ENCODE peak calls at places on chromosomes 4 and X, in seven cellular contexts. One of them, this sample, is unnamed.

GRCh38 chr4:118752551-118752950 is 67.4 kb downstream of the METTL14 start:
- DNase-seq in neural progenitor cell: no peak
- DNase-seq in PC-3: no peak
- DNase-seq in GM23248: peak
- DNase-seq in HCT116: no peak
- DNase-seq in hepatocyte: no peak
- DNase-seq in MM.1S: no peak
- DNase-seq in this sample: no peak

GRCh38 chr4:179625391-179625790 is 2183.2 kb upstream of the AGA start:
- DNase-seq in neural progenitor cell: peak
- DNase-seq in PC-3: peak
- DNase-seq in GM23248: peak
- DNase-seq in HCT116: no peak
- DNase-seq in hepatocyte: no peak
- DNase-seq in MM.1S: no peak
- DNase-seq in this sample: no peak

GRCh38 chr4:115113382-115114106 is at the start of gene NDST4:
- DNase-seq in neural progenitor cell: peak
- DNase-seq in PC-3: peak
- DNase-seq in GM23248: peak
- DNase-seq in HCT116: no peak
- DNase-seq in hepatocyte: peak
- DNase-seq in MM.1S: no peak
- DNase-seq in this sample: no peak

GRCh38 chrX:53654378-53654777 is 32.1 kb downstream of the HUWE1 start:
- DNase-seq in neural progenitor cell: no peak
- DNase-seq in PC-3: no peak
- DNase-seq in GM23248: no peak
- DNase-seq in HCT116: no peak
- DNase-seq in hepatocyte: no peak
- DNase-seq in MM.1S: no peak
- DNase-seq in this sample: no peak

GRCh38 chrX:122238801-122239200 is 945.3 kb upstream of the GRIA3 start:
- DNase-seq in neural progenitor cell: no peak
- DNase-seq in PC-3: no peak
- DNase-seq in GM23248: peak
- DNase-seq in HCT116: no peak
- DNase-seq in hepatocyte: no peak
- DNase-seq in MM.1S: no peak
- DNase-seq in this sample: no peak

GRCh38 chr4:150262611-150263010 is 184.4 kb downstream of the DCLK2 start:
- DNase-seq in neural progenitor cell: no peak
- DNase-seq in PC-3: no peak
- DNase-seq in GM23248: no peak
- DNase-seq in HCT116: no peak
- DNase-seq in hepatocyte: no peak
- DNase-seq in MM.1S: no peak
- DNase-seq in this sample: no peak

GRCh38 chr4:130238121-130238520 is 1142.2 kb downstream of the C4orf33 start:
- DNase-seq in neural progenitor cell: no peak
- DNase-seq in PC-3: peak
- DNase-seq in GM23248: no peak
- DNase-seq in HCT116: no peak
- DNase-seq in hepatocyte: no peak
- DNase-seq in MM.1S: no peak
- DNase-seq in this sample: no peak

GRCh38 chrX:29468911-29469494 is 746.4 kb upstream of the MAGEB2 start:
- DNase-seq in neural progenitor cell: no peak
- DNase-seq in PC-3: no peak
- DNase-seq in GM23248: peak
- DNase-seq in HCT116: no peak
- DNase-seq in hepatocyte: no peak
- DNase-seq in MM.1S: no peak
- DNase-seq in this sample: no peak

GRCh38 chrX:149638860-149639259 is 7.3 kb upstream of the TMEM185A start:
- DNase-seq in neural progenitor cell: no peak
- DNase-seq in PC-3: no peak
- DNase-seq in GM23248: peak
- DNase-seq in HCT116: no peak
- DNase-seq in hepatocyte: no peak
- DNase-seq in MM.1S: no peak
- DNase-seq in this sample: no peak

GRCh38 chr4:151659631-151660030 is 101.2 kb downstream of the GATB start:
- DNase-seq in neural progenitor cell: no peak
- DNase-seq in PC-3: no peak
- DNase-seq in GM23248: peak
- DNase-seq in HCT116: no peak
- DNase-seq in hepatocyte: peak
- DNase-seq in MM.1S: no peak
- DNase-seq in this sample: no peak

GRCh38 chr4:80202190-80202711 is 4.9 kb downstream of the PRDM8 start:
- DNase-seq in neural progenitor cell: peak
- DNase-seq in PC-3: peak
- DNase-seq in GM23248: peak
- DNase-seq in HCT116: no peak
- DNase-seq in hepatocyte: peak
- DNase-seq in MM.1S: peak
- DNase-seq in this sample: peak

GRCh38 chr4:85745939-85746338 is 271.0 kb downstream of the ARHGAP24 start:
- DNase-seq in neural progenitor cell: no peak
- DNase-seq in PC-3: no peak
- DNase-seq in GM23248: no peak
- DNase-seq in HCT116: no peak
- DNase-seq in hepatocyte: no peak
- DNase-seq in MM.1S: no peak
- DNase-seq in this sample: no peak

GRCh38 chrX:40108959-40109287 is 11.2 kb upstream of the BCOR start:
- DNase-seq in neural progenitor cell: peak
- DNase-seq in PC-3: peak
- DNase-seq in GM23248: peak
- DNase-seq in HCT116: no peak
- DNase-seq in hepatocyte: peak
- DNase-seq in MM.1S: no peak
- DNase-seq in this sample: peak

GRCh38 chr4:951594-952468 is 19.6 kb downstream of the TMEM175 start:
- DNase-seq in neural progenitor cell: no peak
- DNase-seq in PC-3: no peak
- DNase-seq in GM23248: no peak
- DNase-seq in HCT116: no peak
- DNase-seq in hepatocyte: no peak
- DNase-seq in MM.1S: no peak
- DNase-seq in this sample: no peak

GRCh38 chrX:105190252-105190853 is 30.1 kb downstream of the TEX13A start:
- DNase-seq in neural progenitor cell: peak
- DNase-seq in PC-3: peak
- DNase-seq in GM23248: peak
- DNase-seq in HCT116: no peak
- DNase-seq in hepatocyte: peak
- DNase-seq in MM.1S: peak
- DNase-seq in this sample: peak

GRCh38 chrX:69014200-69014599 is 151.1 kb downstream of the PJA1 start:
- DNase-seq in neural progenitor cell: no peak
- DNase-seq in PC-3: no peak
- DNase-seq in GM23248: peak
- DNase-seq in HCT116: no peak
- DNase-seq in hepatocyte: no peak
- DNase-seq in MM.1S: no peak
- DNase-seq in this sample: no peak

GRCh38 chrX:41259516-41259915 is 74.4 kb upstream of the DDX3X start:
- DNase-seq in neural progenitor cell: no peak
- DNase-seq in PC-3: no peak
- DNase-seq in GM23248: no peak
- DNase-seq in HCT116: no peak
- DNase-seq in hepatocyte: no peak
- DNase-seq in MM.1S: no peak
- DNase-seq in this sample: peak

GRCh38 chr4:107930821-107931774 is at the start of gene CYP2U1:
- DNase-seq in neural progenitor cell: peak
- DNase-seq in PC-3: peak
- DNase-seq in GM23248: peak
- DNase-seq in HCT116: peak
- DNase-seq in hepatocyte: peak
- DNase-seq in MM.1S: peak
- DNase-seq in this sample: peak

GRCh38 chr4:13704761-13705160 is 77.2 kb upstream of the BOD1L1 start:
- DNase-seq in neural progenitor cell: no peak
- DNase-seq in PC-3: no peak
- DNase-seq in GM23248: no peak
- DNase-seq in HCT116: no peak
- DNase-seq in hepatocyte: no peak
- DNase-seq in MM.1S: no peak
- DNase-seq in this sample: no peak

GRCh38 chr4:136713140-136713539 is 819.2 kb downstream of the PCDH18 start:
- DNase-seq in neural progenitor cell: no peak
- DNase-seq in PC-3: peak
- DNase-seq in GM23248: peak
- DNase-seq in HCT116: no peak
- DNase-seq in hepatocyte: no peak
- DNase-seq in MM.1S: peak
- DNase-seq in this sample: peak

GRCh38 chrX:136147966-136148365 is 633 bp downstream of the FHL1 start:
- DNase-seq in neural progenitor cell: peak
- DNase-seq in PC-3: no peak
- DNase-seq in GM23248: no peak
- DNase-seq in HCT116: no peak
- DNase-seq in hepatocyte: no peak
- DNase-seq in MM.1S: no peak
- DNase-seq in this sample: peak

GRCh38 chrX:154142386-154142785 is 1.7 kb upstream of the OPN1LW start:
- DNase-seq in neural progenitor cell: no peak
- DNase-seq in PC-3: no peak
- DNase-seq in GM23248: no peak
- DNase-seq in HCT116: no peak
- DNase-seq in hepatocyte: no peak
- DNase-seq in MM.1S: no peak
- DNase-seq in this sample: no peak

GRCh38 chrX:66023726-66024467 is 16.0 kb downstream of the VSIG4 start:
- DNase-seq in neural progenitor cell: no peak
- DNase-seq in PC-3: no peak
- DNase-seq in GM23248: no peak
- DNase-seq in HCT116: no peak
- DNase-seq in hepatocyte: no peak
- DNase-seq in MM.1S: no peak
- DNase-seq in this sample: no peak

GRCh38 chr4:177339794-177340374 is 30.2 kb downstream of the NEIL3 start:
- DNase-seq in neural progenitor cell: no peak
- DNase-seq in PC-3: peak
- DNase-seq in GM23248: peak
- DNase-seq in HCT116: peak
- DNase-seq in hepatocyte: peak
- DNase-seq in MM.1S: peak
- DNase-seq in this sample: peak

GRCh38 chrX:128310912-128311311 is 258.7 kb upstream of the ACTRT1 start:
- DNase-seq in neural progenitor cell: no peak
- DNase-seq in PC-3: no peak
- DNase-seq in GM23248: no peak
- DNase-seq in HCT116: no peak
- DNase-seq in hepatocyte: no peak
- DNase-seq in MM.1S: no peak
- DNase-seq in this sample: no peak

GRCh38 chr4:87058272-87059073 is 123.7 kb downstream of the AFF1 start:
- DNase-seq in neural progenitor cell: peak
- DNase-seq in PC-3: peak
- DNase-seq in GM23248: peak
- DNase-seq in HCT116: peak
- DNase-seq in hepatocyte: peak
- DNase-seq in MM.1S: no peak
- DNase-seq in this sample: peak

GRCh38 chr4:76990288-76991080 is 40.9 kb downstream of the SEPTIN11 start:
- DNase-seq in neural progenitor cell: no peak
- DNase-seq in PC-3: no peak
- DNase-seq in GM23248: peak
- DNase-seq in HCT116: no peak
- DNase-seq in hepatocyte: no peak
- DNase-seq in MM.1S: no peak
- DNase-seq in this sample: no peak

GRCh38 chrX:34734383-34734782 is 77.3 kb upstream of the TMEM47 start:
- DNase-seq in neural progenitor cell: no peak
- DNase-seq in PC-3: peak
- DNase-seq in GM23248: peak
- DNase-seq in HCT116: no peak
- DNase-seq in hepatocyte: no peak
- DNase-seq in MM.1S: no peak
- DNase-seq in this sample: no peak

GRCh38 chrX:42585842-42586621 is 191.9 kb downstream of the PPP1R2C start:
- DNase-seq in neural progenitor cell: no peak
- DNase-seq in PC-3: no peak
- DNase-seq in GM23248: no peak
- DNase-seq in HCT116: no peak
- DNase-seq in hepatocyte: no peak
- DNase-seq in MM.1S: peak
- DNase-seq in this sample: no peak

DNA sequence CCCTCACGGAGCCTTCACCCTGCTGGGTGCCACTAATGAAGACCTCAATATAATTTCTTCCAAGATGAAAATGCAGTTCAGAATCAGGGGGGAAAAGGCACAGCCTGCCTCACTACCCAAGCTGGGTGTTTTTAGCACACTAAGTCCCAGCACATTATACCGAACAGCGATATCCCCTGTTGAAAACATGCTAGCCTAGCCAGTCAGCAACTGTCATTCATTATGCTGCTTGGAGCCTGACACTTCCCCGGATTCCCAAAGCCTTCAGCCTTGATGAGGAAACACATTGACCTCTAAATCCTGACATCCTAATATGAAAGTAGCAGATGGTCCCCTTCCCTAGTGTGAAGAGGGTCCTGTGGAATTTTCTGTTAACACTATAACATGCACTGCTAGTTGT is 55.9 kb downstream of the SLC7A11 start:
- DNase-seq in neural progenitor cell: no peak
- DNase-seq in PC-3: no peak
- DNase-seq in GM23248: no peak
- DNase-seq in HCT116: no peak
- DNase-seq in hepatocyte: no peak
- DNase-seq in MM.1S: no peak
- DNase-seq in this sample: no peak
- TF ChIP-seq EZH2phosphoT487 in neural progenitor cell: no peak
- TF ChIP-seq EZH2phosphoT487 in PC-3: no peak
- TF ChIP-seq EZH2phosphoT487 in GM23248: no peak
- TF ChIP-seq EZH2phosphoT487 in HCT116: no peak
- TF ChIP-seq EZH2phosphoT487 in hepatocyte: no peak
- TF ChIP-seq EZH2phosphoT487 in MM.1S: no peak
- TF ChIP-seq EZH2phosphoT487 in this sample: no peak

GRCh38 chrX:137574784-137575298 is 8.9 kb downstream of the ZIC3 start:
- DNase-seq in neural progenitor cell: peak
- DNase-seq in PC-3: no peak
- DNase-seq in GM23248: no peak
- DNase-seq in HCT116: no peak
- DNase-seq in hepatocyte: no peak
- DNase-seq in MM.1S: no peak
- DNase-seq in this sample: peak
- TF ChIP-seq EZH2 in neural progenitor cell: no peak
- TF ChIP-seq EZH2 in PC-3: no peak
- TF ChIP-seq EZH2 in GM23248: no peak
- TF ChIP-seq EZH2 in HCT116: no peak
- TF ChIP-seq EZH2 in hepatocyte: no peak
- TF ChIP-seq EZH2 in MM.1S: no peak
- TF ChIP-seq EZH2 in this sample: no peak

GRCh38 chr4:169410839-169411770 is 140.3 kb upstream of the SH3RF1 start:
- DNase-seq in neural progenitor cell: peak
- DNase-seq in PC-3: peak
- DNase-seq in GM23248: peak
- DNase-seq in HCT116: no peak
- DNase-seq in hepatocyte: peak
- DNase-seq in MM.1S: peak
- DNase-seq in this sample: peak
- TF ChIP-seq EZH2phosphoT487 in neural progenitor cell: no peak
- TF ChIP-seq EZH2phosphoT487 in PC-3: no peak
- TF ChIP-seq EZH2phosphoT487 in GM23248: no peak
- TF ChIP-seq EZH2phosphoT487 in HCT116: no peak
- TF ChIP-seq EZH2phosphoT487 in hepatocyte: no peak
- TF ChIP-seq EZH2phosphoT487 in MM.1S: no peak
- TF ChIP-seq EZH2phosphoT487 in this sample: no peak

GRCh38 chrX:120015145-120016067 is 62.1 kb downstream of the RHOXF2B start:
- DNase-seq in neural progenitor cell: peak
- DNase-seq in PC-3: no peak
- DNase-seq in GM23248: peak
- DNase-seq in HCT116: no peak
- DNase-seq in hepatocyte: peak
- DNase-seq in MM.1S: peak
- DNase-seq in this sample: peak
- TF ChIP-seq EZH2 in neural progenitor cell: peak
- TF ChIP-seq EZH2 in PC-3: no peak
- TF ChIP-seq EZH2 in GM23248: no peak
- TF ChIP-seq EZH2 in HCT116: no peak
- TF ChIP-seq EZH2 in hepatocyte: no peak
- TF ChIP-seq EZH2 in MM.1S: no peak
- TF ChIP-seq EZH2 in this sample: peak

This sample was measured in GM23338.